ENCODE peak calls at places on chromosomes 11 and 22, in five cellular contexts. One of them, this sample, is unnamed.

GRCh38 chr11:45085657-45086501 is 60.6 kb upstream of the PRDM11 start:
- DNase-seq in body of pancreas: no peak
- DNase-seq in A549: no peak
- DNase-seq in adrenal gland: no peak
- DNase-seq in ovary: no peak
- DNase-seq in this sample: no peak

GRCh38 chr11:4041731-4042391 is 52.7 kb upstream of the RRM1 start:
- DNase-seq in body of pancreas: no peak
- DNase-seq in A549: no peak
- DNase-seq in adrenal gland: no peak
- DNase-seq in ovary: no peak
- DNase-seq in this sample: no peak

GRCh38 chr22:37566903-37567798 is 6.9 kb downstream of the CDC42EP1 start:
- DNase-seq in body of pancreas: peak; percentile 95
- DNase-seq in A549: peak; percentile 68
- DNase-seq in adrenal gland: peak; percentile 92
- DNase-seq in ovary: peak; percentile 87
- DNase-seq in this sample: peak; percentile 94

GRCh38 chr11:128725630-128726461 is 32.0 kb downstream of the FLI1 start:
- DNase-seq in body of pancreas: no peak
- DNase-seq in A549: no peak
- DNase-seq in adrenal gland: no peak
- DNase-seq in ovary: no peak
- DNase-seq in this sample: no peak

GRCh38 chr11:66224226-66224850 is 44.1 kb upstream of the RAB1B start:
- DNase-seq in body of pancreas: no peak
- DNase-seq in A549: no peak
- DNase-seq in adrenal gland: no peak
- DNase-seq in ovary: no peak
- DNase-seq in this sample: no peak

GRCh38 chr11:125263268-125263790 is 98.8 kb downstream of the PKNOX2 start:
- DNase-seq in body of pancreas: peak; percentile 29
- DNase-seq in A549: no peak
- DNase-seq in adrenal gland: peak; percentile 63
- DNase-seq in ovary: peak; percentile 96
- DNase-seq in this sample: peak; percentile 68

GRCh38 chr11:18704045-18704645 is 5.6 kb downstream of the TMEM86A start:
- DNase-seq in body of pancreas: no peak
- DNase-seq in A549: no peak
- DNase-seq in adrenal gland: no peak
- DNase-seq in ovary: no peak
- DNase-seq in this sample: no peak

GRCh38 chr22:43821606-43822425 is 9.7 kb upstream of the EFCAB6 start:
- DNase-seq in body of pancreas: no peak
- DNase-seq in A549: no peak
- DNase-seq in adrenal gland: no peak
- DNase-seq in ovary: no peak
- DNase-seq in this sample: no peak

GRCh38 chr11:32154275-32154674 is 63.4 kb downstream of the RCN1 start:
- DNase-seq in body of pancreas: no peak
- DNase-seq in A549: peak; percentile 18
- DNase-seq in adrenal gland: no peak
- DNase-seq in ovary: no peak
- DNase-seq in this sample: no peak

GRCh38 chr22:40399661-40400060 is 29.3 kb downstream of the SGSM3 start:
- DNase-seq in body of pancreas: no peak
- DNase-seq in A549: no peak
- DNase-seq in adrenal gland: no peak
- DNase-seq in ovary: no peak
- DNase-seq in this sample: no peak

GRCh38 chr22:37623075-37624016 is 14.7 kb downstream of the GGA1 start:
- DNase-seq in body of pancreas: peak; percentile 65
- DNase-seq in A549: peak; percentile 32
- DNase-seq in adrenal gland: peak; percentile 81
- DNase-seq in ovary: peak; percentile 74
- DNase-seq in this sample: peak; percentile 80

GRCh38 chr11:19723572-19724342 is 11.1 kb downstream of the NAV2 start:
- DNase-seq in body of pancreas: no peak
- DNase-seq in A549: no peak
- DNase-seq in adrenal gland: peak; percentile 35
- DNase-seq in ovary: no peak
- DNase-seq in this sample: peak; percentile 21

GRCh38 chr22:36928826-36929535 is 15.6 kb downstream of the CSF2RB start:
- DNase-seq in body of pancreas: no peak
- DNase-seq in A549: no peak
- DNase-seq in adrenal gland: no peak
- DNase-seq in ovary: no peak
- DNase-seq in this sample: no peak

GRCh38 chr22:20137671-20138416 is 6.2 kb downstream of the ZDHHC8 start:
- DNase-seq in body of pancreas: no peak
- DNase-seq in A549: no peak
- DNase-seq in adrenal gland: no peak
- DNase-seq in ovary: no peak
- DNase-seq in this sample: no peak

GRCh38 chr22:48278620-48279464 is 1516.4 kb downstream of the TBC1D22A start:
- DNase-seq in body of pancreas: no peak
- DNase-seq in A549: no peak
- DNase-seq in adrenal gland: no peak
- DNase-seq in ovary: no peak
- DNase-seq in this sample: no peak

GRCh38 chr11:67484847-67485311 is 2.1 kb downstream of the AIP start:
- DNase-seq in body of pancreas: no peak
- DNase-seq in A549: no peak
- DNase-seq in adrenal gland: no peak
- DNase-seq in ovary: peak; percentile 29
- DNase-seq in this sample: peak; percentile 83

GRCh38 chr11:2271327-2272240 is 1.2 kb upstream of the ASCL2 start:
- DNase-seq in body of pancreas: no peak
- DNase-seq in A549: no peak
- DNase-seq in adrenal gland: no peak
- DNase-seq in ovary: peak; percentile 8
- DNase-seq in this sample: no peak

GRCh38 chr22:19477321-19478085 is 1.5 kb downstream of the UFD1 start:
- DNase-seq in body of pancreas: no peak
- DNase-seq in A549: no peak
- DNase-seq in adrenal gland: no peak
- DNase-seq in ovary: no peak
- DNase-seq in this sample: no peak

GRCh38 chr11:108278546-108278945 is 55.7 kb downstream of the ATM start:
- DNase-seq in body of pancreas: no peak
- DNase-seq in A549: no peak
- DNase-seq in adrenal gland: no peak
- DNase-seq in ovary: no peak
- DNase-seq in this sample: no peak

GRCh38 chr11:8768625-8769333 is 86.2 kb downstream of the RPL27A start:
- DNase-seq in body of pancreas: peak; percentile 33
- DNase-seq in A549: peak; percentile 44
- DNase-seq in adrenal gland: peak; percentile 77
- DNase-seq in ovary: no peak
- DNase-seq in this sample: no peak

GRCh38 chr11:99015634-99016454 is 4.9 kb upstream of the CNTN5 start:
- DNase-seq in body of pancreas: no peak
- DNase-seq in A549: peak; percentile 39
- DNase-seq in adrenal gland: no peak
- DNase-seq in ovary: no peak
- DNase-seq in this sample: no peak

GRCh38 chr11:17528181-17528691 is 16.0 kb downstream of the USH1C start:
- DNase-seq in body of pancreas: peak; percentile 58
- DNase-seq in A549: peak; percentile 42
- DNase-seq in adrenal gland: peak; percentile 75
- DNase-seq in ovary: peak; percentile 53
- DNase-seq in this sample: peak; percentile 20

GRCh38 chr11:12103411-12104225 is 6.8 kb upstream of the MICAL2 start:
- DNase-seq in body of pancreas: no peak
- DNase-seq in A549: no peak
- DNase-seq in adrenal gland: no peak
- DNase-seq in ovary: no peak
- DNase-seq in this sample: no peak

GRCh38 chr11:92779746-92780145 is 189.7 kb upstream of the MTNR1B start:
- DNase-seq in body of pancreas: no peak
- DNase-seq in A549: no peak
- DNase-seq in adrenal gland: no peak
- DNase-seq in ovary: no peak
- DNase-seq in this sample: no peak

GRCh38 chr11:40716344-40717178 is 742.9 kb downstream of the LRRC4C start:
- DNase-seq in body of pancreas: no peak
- DNase-seq in A549: no peak
- DNase-seq in adrenal gland: no peak
- DNase-seq in ovary: no peak
- DNase-seq in this sample: no peak

GRCh38 chr22:24271406-24271760 is 752 bp downstream of the SPECC1L start:
- DNase-seq in body of pancreas: no peak
- DNase-seq in A549: peak; percentile 6
- DNase-seq in adrenal gland: peak; percentile 60
- DNase-seq in ovary: no peak
- DNase-seq in this sample: no peak

GRCh38 chr11:33722579-33723234 is 13.5 kb downstream of the CD59 start:
- DNase-seq in body of pancreas: no peak
- DNase-seq in A549: peak; percentile 58
- DNase-seq in adrenal gland: peak; percentile 50
- DNase-seq in ovary: no peak
- DNase-seq in this sample: no peak

GRCh38 chr11:76610871-76611475 is 59.6 kb downstream of the LRRC32 start:
- DNase-seq in body of pancreas: no peak
- DNase-seq in A549: no peak
- DNase-seq in adrenal gland: no peak
- DNase-seq in ovary: peak; percentile 47
- DNase-seq in this sample: peak; percentile 32

GRCh38 chr11:73530109-73530508 is 67.8 kb downstream of the FAM168A start:
- DNase-seq in body of pancreas: no peak
- DNase-seq in A549: peak; percentile 29
- DNase-seq in adrenal gland: no peak
- DNase-seq in ovary: no peak
- DNase-seq in this sample: no peak
- TF ChIP-seq CTCF in body of pancreas: no peak
- TF ChIP-seq CTCF in A549: peak; percentile 26
- TF ChIP-seq CTCF in adrenal gland: peak; percentile 22
- TF ChIP-seq CTCF in ovary: no peak
- TF ChIP-seq CTCF in this sample: no peak

DNA sequence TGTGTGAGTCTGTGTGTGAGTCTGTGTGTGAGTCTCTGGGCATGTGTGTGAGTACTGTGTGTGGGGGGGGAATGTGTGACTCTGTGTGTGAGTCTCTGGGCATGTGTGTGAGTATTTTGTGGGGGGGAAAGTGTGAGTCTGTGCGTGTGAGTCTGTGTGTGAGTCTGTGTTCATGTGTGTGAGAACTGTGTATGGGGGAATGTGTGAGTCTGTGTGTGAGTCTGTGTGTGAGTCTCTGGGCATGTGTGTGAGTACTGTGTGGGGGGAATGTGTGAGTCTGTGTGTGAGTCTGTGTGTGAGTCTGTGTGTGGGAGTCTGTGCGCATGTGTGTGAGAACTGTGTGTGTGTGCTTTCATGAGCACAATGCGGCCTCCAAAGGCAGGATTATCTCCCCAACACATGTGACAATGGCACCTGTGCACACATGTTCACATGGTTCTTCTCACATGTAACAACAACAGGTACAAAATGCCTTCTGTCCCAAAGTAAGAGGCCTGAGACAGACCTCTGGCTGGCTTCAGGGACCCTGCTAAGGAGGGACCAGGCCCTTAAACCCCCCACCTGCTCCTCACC is 1.6 kb downstream of the CD5 start:
- DNase-seq in body of pancreas: no peak
- DNase-seq in A549: no peak
- DNase-seq in adrenal gland: no peak
- DNase-seq in ovary: no peak
- DNase-seq in this sample: no peak
- H3K4me3 ChIP-seq in body of pancreas: no peak overlapping the region
- H3K4me3 ChIP-seq in A549: no peak overlapping the region
- H3K4me3 ChIP-seq in adrenal gland: no peak overlapping the region
- H3K4me3 ChIP-seq in ovary: no peak overlapping the region
- H3K4me3 ChIP-seq in this sample: no peak overlapping the region

GRCh38 chr11:46698597-46698996 is 1.8 kb downstream of the ARHGAP1 start:
- DNase-seq in body of pancreas: no peak
- DNase-seq in A549: no peak
- DNase-seq in adrenal gland: no peak
- DNase-seq in ovary: no peak
- DNase-seq in this sample: no peak

GRCh38 chr11:46697303-46697702 is 3.1 kb downstream of the ARHGAP1 start:
- DNase-seq in body of pancreas: no peak
- DNase-seq in A549: no peak
- DNase-seq in adrenal gland: no peak
- DNase-seq in ovary: no peak
- DNase-seq in this sample: no peak

GRCh38 chr11:46697723-46698122 is 2.7 kb downstream of the ARHGAP1 start:
- DNase-seq in body of pancreas: no peak
- DNase-seq in A549: no peak
- DNase-seq in adrenal gland: no peak
- DNase-seq in ovary: no peak
- DNase-seq in this sample: no peak

GRCh38 chr11:46700251-46701077 is at the start of the genes ARHGAP1 and ZNF408:
- DNase-seq in body of pancreas: peak; percentile 99
- DNase-seq in A549: peak; percentile 99
- DNase-seq in adrenal gland: peak; percentile 100
- DNase-seq in ovary: peak; percentile 98
- DNase-seq in this sample: peak; percentile 100

GRCh38 chr11:46701078-46701654 is 335 bp downstream of the ZNF408 start:
- DNase-seq in body of pancreas: no peak
- DNase-seq in A549: no peak
- DNase-seq in adrenal gland: no peak
- DNase-seq in ovary: peak; percentile 48
- DNase-seq in this sample: no peak
- TF ChIP-seq POLR2A in body of pancreas: no peak
- TF ChIP-seq POLR2A in A549: peak; percentile 73
- TF ChIP-seq POLR2A in adrenal gland: no peak
- TF ChIP-seq POLR2A in ovary: no peak
- TF ChIP-seq POLR2A in this sample: no peak

GRCh38 chr11:47345890-47346563 is 6.5 kb downstream of the MYBPC3 start:
- DNase-seq in body of pancreas: no peak
- DNase-seq in A549: no peak
- DNase-seq in adrenal gland: no peak
- DNase-seq in ovary: no peak
- DNase-seq in this sample: no peak

GRCh38 chr11:47348131-47348802 is 4.2 kb downstream of the MYBPC3 start:
- DNase-seq in body of pancreas: no peak
- DNase-seq in A549: no peak
- DNase-seq in adrenal gland: peak; percentile 22
- DNase-seq in ovary: no peak
- DNase-seq in this sample: no peak

GRCh38 chr11:47349521-47350095 is 2.9 kb downstream of the MYBPC3 start:
- DNase-seq in body of pancreas: no peak
- DNase-seq in A549: no peak
- DNase-seq in adrenal gland: no peak
- DNase-seq in ovary: no peak
- DNase-seq in this sample: no peak

GRCh38 chr11:47348859-47349258 is 3.6 kb downstream of the MYBPC3 start:
- DNase-seq in body of pancreas: no peak
- DNase-seq in A549: peak; percentile 63
- DNase-seq in adrenal gland: peak; percentile 39
- DNase-seq in ovary: no peak
- DNase-seq in this sample: no peak

DNA sequence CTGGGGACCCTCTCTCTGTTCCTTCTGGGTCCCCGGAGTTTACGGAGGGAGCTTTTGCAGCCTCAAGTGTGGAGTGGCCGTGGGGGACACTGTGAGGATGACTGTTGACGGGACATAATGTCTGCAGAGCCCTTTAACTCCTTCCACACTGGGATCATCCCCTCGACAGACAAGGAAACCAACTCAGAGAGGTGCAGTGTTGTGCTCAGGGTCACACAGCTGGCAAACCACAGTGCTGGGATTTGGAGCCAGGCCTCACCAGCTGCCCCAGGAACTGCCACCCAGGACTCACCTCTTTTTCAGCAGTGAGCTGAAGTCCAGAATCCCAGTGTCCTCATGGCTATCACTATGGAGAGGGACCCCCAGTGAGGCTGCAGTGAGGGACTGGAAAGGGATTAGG is 5.4 kb downstream of the MYBPC3 start:
- DNase-seq in body of pancreas: no peak
- DNase-seq in A549: no peak
- DNase-seq in adrenal gland: no peak
- DNase-seq in ovary: no peak
- DNase-seq in this sample: no peak
- TF ChIP-seq CTCF in body of pancreas: no peak
- TF ChIP-seq CTCF in A549: no peak
- TF ChIP-seq CTCF in adrenal gland: no peak
- TF ChIP-seq CTCF in ovary: no peak
- TF ChIP-seq CTCF in this sample: no peak

This sample was measured in Peyer's patch.